ENCODE peak calls at places on chromosome 2, in six cellular contexts. W is GM10248, I is AG09319, P is heart left ventricle, T is colonic mucosa, D is hepatocyte. O is an unnamed sample.

GRCh38 chr2:240962371-240963064 is 35.9 kb upstream of the SNED1 start:
- DNase-seq in T (peak; percentile 57), P (peak; percentile 74), I (no peak), W (no peak), D (peak; percentile 55), O (no peak)

GRCh38 chr2:15133461-15133860 is 427.7 kb downstream of the NBAS start:
- DNase-seq in W (no peak), I (no peak), D (no peak), P (no peak), T (no peak), O (no peak)

GRCh38 chr2:10305254-10305635 is 2.5 kb downstream of the HPCAL1 start:
- DNase-seq in W (no peak), I (no peak), D (no peak), P (no peak), T (no peak), O (no peak)

GRCh38 chr2:67824196-67824595 is 238.6 kb downstream of the C1D start:
- DNase-seq in P (no peak), I (no peak), T (no peak), W (no peak), D (no peak), O (no peak)

GRCh38 chr2:176569574-176569973 is 300.3 kb downstream of the MTX2 start:
- DNase-seq in I (no peak), W (no peak), P (no peak), D (no peak), T (no peak), O (no peak)

GRCh38 chr2:118040889-118041288 is 27.0 kb upstream of the CCDC93 start:
- DNase-seq in D (no peak), I (no peak), W (no peak), T (no peak), P (no peak), O (no peak)

GRCh38 chr2:191538334-191538910 is 139.5 kb upstream of the NABP1 start:
- DNase-seq in W (no peak), P (no peak), T (no peak), D (no peak), I (no peak), O (no peak)

GRCh38 chr2:191748528-191749180 is 70.7 kb downstream of the NABP1 start:
- DNase-seq in T (no peak), I (no peak), W (peak; percentile 23), D (no peak), P (no peak), O (no peak)

GRCh38 chr2:134146620-134147019 is 107.3 kb upstream of the MGAT5 start:
- DNase-seq in I (no peak), T (no peak), D (no peak), P (no peak), W (no peak), O (no peak)

GRCh38 chr2:55617160-55618024 is at the start of gene PPP4R3B:
- DNase-seq in T (peak; percentile 99), W (peak; percentile 97), D (peak; percentile 99), I (peak; percentile 99), P (peak; percentile 100), O (peak; percentile 99)

GRCh38 chr2:55620123-55620779 is 2.8 kb upstream of the PPP4R3B start:
- DNase-seq in P (no peak), I (no peak), T (no peak), D (no peak), W (peak; percentile 26), O (peak; percentile 36)

GRCh38 chr2:55618025-55618648 is 715 bp upstream of the PPP4R3B start:
- DNase-seq in D (no peak), P (no peak), T (no peak), I (no peak), W (no peak), O (no peak)

GRCh38 chr2:55618649-55619055 is 1.2 kb upstream of the PPP4R3B start:
- DNase-seq in D (peak; percentile 54), P (peak; percentile 67), W (peak; percentile 74), I (peak; percentile 5), T (peak; percentile 71), O (peak; percentile 40)

GRCh38 chr2:55616509-55617159 is 788 bp downstream of the PPP4R3B start:
- DNase-seq in P (no peak), W (peak; percentile 34), T (peak; percentile 33), I (peak; percentile 18), D (peak; percentile 74), O (peak; percentile 18)
- TF ChIP-seq CTCF in P (no peak), W (no peak), T (no peak), I (no peak), D (no peak), O (no peak)

DNA sequence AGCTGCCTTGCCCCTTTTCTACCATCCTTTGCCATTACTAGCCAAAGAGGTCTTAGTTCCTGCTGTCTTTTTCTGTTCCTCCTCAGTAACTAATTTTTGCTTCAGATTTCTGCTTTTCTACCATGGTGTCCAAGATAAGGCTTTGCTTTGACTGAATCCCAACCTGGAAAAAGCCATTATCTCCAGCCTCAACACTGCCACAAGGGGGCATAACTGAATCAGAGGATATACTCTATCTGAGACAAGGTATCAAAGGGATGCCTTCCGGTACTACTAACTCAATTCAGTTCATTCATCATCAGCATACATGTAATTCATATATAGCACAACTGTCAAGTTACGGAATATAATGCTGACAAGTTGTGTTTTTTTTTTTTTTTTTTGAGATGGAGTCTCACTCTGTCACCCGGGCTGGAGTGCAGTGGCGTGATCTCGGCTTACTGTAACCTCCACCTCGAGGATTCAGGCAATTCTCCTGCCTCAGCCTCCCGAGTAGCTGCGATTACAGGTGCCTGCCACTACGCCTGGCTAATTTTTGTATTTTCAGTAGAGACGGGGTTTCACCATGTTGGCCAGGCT is 11.4 kb downstream of the OSGEPL1 start:
- DNase-seq in I (no peak), T (peak; percentile 46), P (no peak), D (peak; percentile 47), W (peak; percentile 35), O (peak; percentile 41)
- TF ChIP-seq CTCF in I (peak; percentile 66), T (peak; percentile 39), P (peak; percentile 60), D (peak; percentile 50), W (peak; percentile 65), O (peak; percentile 54)

GRCh38 chr2:220858101-220858500 is 714.0 kb downstream of the EPHA4 start:
- DNase-seq in T (no peak), P (no peak), W (no peak), D (no peak), I (no peak), O (no peak)
- TF ChIP-seq CTCF in T (no peak), P (no peak), W (no peak), D (no peak), I (no peak), O (no peak)

GRCh38 chr2:214192711-214193110 is 218.1 kb upstream of the VWC2L start:
- DNase-seq in W (no peak), D (no peak), I (no peak), T (no peak), P (no peak), O (no peak)

GRCh38 chr2:214196260-214196659 is 214.6 kb upstream of the VWC2L start:
- DNase-seq in P (no peak), D (no peak), I (no peak), T (no peak), W (no peak), O (no peak)

GRCh38 chr2:214193943-214194342 is 216.9 kb upstream of the VWC2L start:
- DNase-seq in W (no peak), D (no peak), T (no peak), I (peak; percentile 14), P (no peak), O (no peak)
- TF ChIP-seq CTCF in W (no peak), D (no peak), T (no peak), I (no peak), P (no peak), O (no peak)

GRCh38 chr2:60837123-60837522 is 44.3 kb upstream of the REL start:
- DNase-seq in D (no peak), T (no peak), I (no peak), P (no peak), W (peak; percentile 47), O (no peak)

GRCh38 chr2:60840880-60841279 is 40.5 kb upstream of the REL start:
- DNase-seq in I (no peak), D (no peak), W (no peak), P (no peak), T (no peak), O (no peak)

GRCh38 chr2:60838481-60838880 is 42.9 kb upstream of the REL start:
- DNase-seq in T (no peak), I (no peak), W (no peak), P (no peak), D (no peak), O (no peak)

GRCh38 chr2:60836491-60836890 is 44.9 kb upstream of the REL start:
- DNase-seq in D (no peak), T (no peak), W (no peak), P (no peak), I (no peak), O (no peak)

DNA sequence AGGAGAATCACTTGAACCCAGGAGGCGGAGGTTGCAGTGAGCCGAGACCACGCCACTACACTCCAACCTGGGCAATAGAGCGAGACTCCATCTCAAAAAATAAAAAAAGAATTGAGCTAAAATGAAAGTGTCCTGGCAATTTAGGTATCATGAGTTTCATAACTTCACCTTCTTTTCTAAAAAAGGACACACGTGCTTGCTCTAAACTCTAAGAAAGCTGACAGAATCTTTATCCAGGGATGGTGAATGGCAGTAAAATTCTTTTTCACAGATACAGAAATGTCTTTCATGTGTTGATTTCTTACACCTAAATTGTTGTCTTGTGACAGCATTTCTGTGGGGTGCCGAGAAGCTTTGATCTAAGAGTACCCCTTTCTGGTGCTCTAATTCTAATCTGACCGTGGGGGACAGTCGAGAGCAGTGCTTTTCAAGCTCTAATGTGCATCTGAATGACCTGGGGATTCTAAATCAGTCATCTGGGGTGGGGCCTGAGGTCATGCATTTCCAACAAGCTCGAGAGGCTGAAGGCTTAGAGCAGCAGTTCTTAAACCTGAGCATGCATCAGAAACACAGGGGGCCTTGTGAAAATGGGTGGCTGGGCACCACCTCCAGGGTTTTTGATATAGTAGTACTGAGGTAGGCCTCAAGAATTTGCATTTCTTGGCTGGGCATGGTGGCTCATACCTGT is 42.1 kb upstream of the REL start:
- DNase-seq in W (peak; percentile 48), I (no peak), P (no peak), T (no peak), D (no peak), O (no peak)
- TF ChIP-seq CTCF in W (peak; percentile 26), I (no peak), P (no peak), T (no peak), D (no peak), O (no peak)

O was measured in endothelial cell.